ENCODE peak calls at places on chromosomes 13 and 19, in seven cellular contexts. W, M, B, H, P, D and O are unnamed samples.

GRCh38 chr19:10694706-10695105 is 6.5 kb upstream of the QTRT1 start:
- DNase-seq in W (no peak), D (no peak), B (no peak), P (no peak), H (no peak), M (no peak), O (no peak)

GRCh38 chr13:73943965-73944233 is 190.3 kb downstream of the KLF12 start:
- DNase-seq in H (no peak), D (no peak), W (no peak), B (no peak), P (no peak), M (no peak), O (no peak)

GRCh38 chr13:51478418-51479198 is 25.8 kb upstream of the INTS6 start:
- DNase-seq in B (no peak), W (no peak), D (no peak), M (no peak), H (no peak), P (no peak), O (no peak)

GRCh38 chr13:29918845-29919244 is 68.4 kb upstream of the UBL3 start:
- DNase-seq in M (peak; percentile 92), P (no peak), B (no peak), D (no peak), W (no peak), H (no peak), O (peak; percentile 78)

GRCh38 chr19:29668746-29669609 is 3.7 kb downstream of the PLEKHF1 start:
- DNase-seq in H (no peak), M (no peak), P (no peak), D (no peak), W (no peak), B (no peak), O (no peak)

GRCh38 chr19:14059093-14059480 is 2.8 kb downstream of the PALM3 start:
- DNase-seq in M (no peak), P (peak; percentile 36), D (no peak), B (no peak), W (peak; percentile 24), H (peak; percentile 83), O (no peak)

GRCh38 chr13:97967948-97968347 is 14.5 kb downstream of the IPO5 start:
- DNase-seq in P (no peak), B (no peak), M (no peak), D (no peak), H (no peak), W (no peak), O (no peak)

GRCh38 chr13:24911135-24911524 is 147.2 kb downstream of the RNF17 start:
- DNase-seq in D (no peak), H (no peak), W (no peak), P (no peak), M (peak; percentile 62), B (no peak), O (no peak)

GRCh38 chr19:40424637-40425449 is 949 bp downstream of the SERTAD1 start:
- DNase-seq in W (no peak), P (no peak), D (no peak), H (peak; percentile 63), B (no peak), M (no peak), O (no peak)

GRCh38 chr13:99923877-99924582 is 47.5 kb downstream of the ZIC5 start:
- DNase-seq in M (no peak), D (no peak), P (no peak), B (no peak), W (no peak), H (no peak), O (no peak)

GRCh38 chr13:99919132-99919531 is 52.4 kb downstream of the ZIC5 start:
- DNase-seq in B (no peak), P (no peak), H (no peak), D (no peak), W (no peak), M (no peak), O (no peak)

GRCh38 chr13:99926014-99926731 is 45.4 kb downstream of the ZIC5 start:
- DNase-seq in W (no peak), D (no peak), P (no peak), M (peak; percentile 23), B (no peak), H (no peak), O (no peak)

DNA sequence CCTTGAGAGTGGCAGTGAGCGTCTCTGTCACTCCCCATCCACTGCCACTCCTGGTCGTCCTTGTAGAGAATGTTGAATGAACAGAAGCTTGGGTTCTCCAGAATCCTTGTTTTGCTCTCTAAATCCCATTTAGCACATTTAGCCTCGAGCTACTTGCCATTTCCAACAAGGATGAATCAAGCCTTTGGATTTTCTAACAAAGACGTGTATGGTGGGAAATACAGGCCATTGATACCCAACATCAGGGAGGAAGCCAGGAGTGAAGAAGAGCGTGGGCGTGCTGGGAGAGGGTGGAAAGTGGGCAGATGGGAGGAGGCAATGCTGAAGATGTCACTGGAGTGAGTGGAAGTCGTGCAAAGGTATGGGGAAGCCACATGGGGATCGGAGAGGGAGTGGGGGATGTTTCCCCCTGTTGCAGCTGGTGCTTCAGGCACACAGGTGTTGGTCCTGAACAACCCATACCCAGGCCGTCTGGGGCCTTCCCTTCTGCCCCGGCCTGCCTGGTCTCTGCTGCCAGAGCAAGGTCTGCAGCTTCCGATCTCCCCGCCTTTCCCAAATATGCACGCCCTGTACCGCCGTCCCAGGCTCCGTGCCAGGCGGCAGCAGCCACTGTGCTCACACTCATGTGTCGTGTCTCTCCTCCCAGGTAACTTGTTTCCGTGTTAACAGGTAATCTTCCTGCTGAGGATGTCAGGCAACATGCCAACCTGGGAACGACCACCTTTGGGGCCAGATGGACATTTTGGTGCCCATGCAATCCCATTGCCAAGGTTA is 48.7 kb downstream of the ZIC5 start:
- DNase-seq in M (no peak), H (no peak), D (no peak), W (no peak), B (no peak), P (no peak), O (no peak)
- TF ChIP-seq CTCF in M (no peak), H (no peak), D (no peak), W (no peak), B (no peak), P (no peak), O (no peak)

GRCh38 chr13:102197193-102197592 is 204.7 kb downstream of the FGF14 start:
- DNase-seq in P (no peak), H (peak; percentile 72), D (no peak), B (no peak), W (no peak), M (no peak), O (no peak)
- TF ChIP-seq CTCF in P (no peak), H (peak; percentile 62), D (no peak), B (no peak), W (no peak), M (no peak), O (no peak)

GRCh38 chr19:2089001-2089711 is 7.0 kb downstream of the MOB3A start:
- DNase-seq in P (no peak), B (no peak), H (no peak), D (no peak), W (no peak), M (no peak), O (no peak)

GRCh38 chr19:2089727-2090053 is 6.4 kb downstream of the MOB3A start:
- DNase-seq in H (no peak), B (no peak), P (no peak), D (no peak), W (no peak), M (no peak), O (no peak)

GRCh38 chr19:2083174-2083854 is 12.8 kb downstream of the MOB3A start:
- DNase-seq in P (no peak), B (no peak), M (no peak), D (no peak), H (no peak), W (no peak), O (no peak)

GRCh38 chr19:2084993-2085720 is 11.0 kb downstream of the MOB3A start:
- DNase-seq in H (no peak), W (peak; percentile 65), M (peak; percentile 28), D (no peak), B (no peak), P (no peak), O (no peak)

DNA sequence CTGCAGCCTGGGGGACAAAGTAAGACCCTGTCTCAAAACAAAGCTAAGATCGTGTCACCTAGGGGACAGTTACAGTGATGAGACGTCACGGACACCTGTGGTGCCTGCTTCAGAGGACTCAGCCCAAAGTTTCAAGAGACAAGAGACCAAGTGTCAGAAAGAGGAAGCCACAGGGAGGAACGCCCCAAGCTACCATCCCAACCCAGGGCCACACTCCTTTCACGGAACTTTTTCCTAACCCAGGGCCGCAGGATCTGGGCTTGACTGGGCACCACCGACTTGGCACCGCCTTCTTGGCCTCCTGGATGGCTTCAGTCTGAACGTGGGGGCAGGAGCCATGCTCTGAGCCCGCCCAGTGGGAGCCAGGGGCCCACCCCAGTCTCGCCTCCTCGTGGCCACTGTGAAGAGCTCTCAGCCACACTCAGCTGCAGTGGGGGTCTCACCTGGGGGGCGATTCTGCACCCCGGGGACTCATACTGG is 8.5 kb downstream of the MOB3A start:
- DNase-seq in P (no peak), D (no peak), W (no peak), H (no peak), M (no peak), B (no peak), O (no peak)
- TF ChIP-seq CTCF in P (no peak), D (no peak), W (no peak), H (no peak), M (no peak), B (no peak), O (no peak)

GRCh38 chr19:42635233-42635539 is 40.5 kb upstream of the CEACAM8 start:
- DNase-seq in H (no peak), P (no peak), B (no peak), M (no peak), D (no peak), W (no peak), O (no peak)

GRCh38 chr19:42629191-42629590 is 34.5 kb upstream of the CEACAM8 start:
- DNase-seq in M (no peak), B (no peak), H (no peak), W (no peak), D (no peak), P (no peak), O (no peak)

GRCh38 chr19:42634409-42635232 is 39.9 kb upstream of the CEACAM8 start:
- DNase-seq in M (peak; percentile 33), P (no peak), H (peak; percentile 83), B (no peak), D (no peak), W (no peak), O (no peak)
- TF ChIP-seq CTCF in M (peak; percentile 87), P (peak; percentile 30), H (peak; percentile 87), B (no peak), D (no peak), W (peak; percentile 12), O (peak; percentile 54)